ENCODE peak calls at places on chromosome 5, in seven cellular contexts. A is psoas muscle, V is cardiac muscle cell, T is transverse colon, Y is fibroblast of mammary gland, C is stomach, K is HL-60. P is an unnamed sample.

GRCh38 chr5:136062563-136063274 is 33.9 kb downstream of the TGFBI start:
- DNase-seq in A (no peak), V (peak), T (no peak), Y (peak), C (no peak), K (peak), P (peak)

GRCh38 chr5:90558344-90559192 is at the start of gene ADGRV1:
- DNase-seq in A (peak), V (peak), T (peak), Y (peak), C (peak), K (no peak), P (peak)

GRCh38 chr5:2158767-2159166 is 276.0 kb upstream of the IRX4 start:
- DNase-seq in A (no peak), V (no peak), T (no peak), Y (no peak), C (no peak), K (no peak), P (no peak)

GRCh38 chr5:17679597-17680187 is 45.4 kb downstream of the TAF11L14 start:
- DNase-seq in A (no peak), V (no peak), T (no peak), Y (peak), C (no peak), K (no peak), P (peak)

GRCh38 chr5:17118631-17119030 is 98.8 kb upstream of the BASP1 start:
- DNase-seq in A (peak), V (peak), T (peak), Y (peak), C (peak), K (peak), P (peak)

GRCh38 chr5:42701660-42702059 is 55.0 kb upstream of the CCDC152 start:
- DNase-seq in A (no peak), V (no peak), T (no peak), Y (no peak), C (no peak), K (no peak), P (no peak)

GRCh38 chr5:107808671-107809137 is 138.0 kb upstream of the EFNA5 start:
- DNase-seq in A (no peak), V (no peak), T (no peak), Y (no peak), C (no peak), K (no peak), P (no peak)

GRCh38 chr5:77355074-77355473 is 137.0 kb downstream of the WDR41 start:
- DNase-seq in A (no peak), V (no peak), T (no peak), Y (no peak), C (no peak), K (no peak), P (no peak)

GRCh38 chr5:93894471-93895354 is 153.3 kb upstream of the POU5F2 start:
- DNase-seq in A (no peak), V (peak), T (no peak), Y (peak), C (no peak), K (no peak), P (peak)

GRCh38 chr5:142013734-142014495 is 1.1 kb upstream of the GNPDA1 start:
- DNase-seq in A (peak), V (peak), T (peak), Y (peak), C (no peak), K (no peak), P (peak)
- H3K4me3 ChIP-seq in A (peak), V (no peak), T (no peak), Y (no peak), C (peak), K (no peak), P (no peak)

DNA sequence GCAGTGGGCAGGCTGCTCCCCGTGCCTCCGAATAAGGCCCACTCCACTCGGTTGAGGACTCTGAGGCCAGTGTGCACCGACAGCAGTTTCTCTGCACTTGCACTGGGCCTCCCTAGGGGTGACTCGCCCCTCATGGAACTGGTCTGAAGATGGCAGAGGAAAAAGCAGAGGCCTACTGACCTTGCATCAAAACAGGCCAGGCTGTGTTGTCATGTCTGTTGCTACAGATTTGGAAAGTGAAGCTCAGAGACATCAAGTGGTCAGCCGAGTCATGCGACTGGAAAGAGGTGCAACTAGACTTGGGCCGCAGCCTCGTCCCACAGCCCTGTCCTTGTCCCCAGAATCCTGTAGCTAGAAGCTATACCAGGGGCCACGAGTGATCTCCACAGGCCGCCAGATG is 78.3 kb downstream of the DCP2 start:
- DNase-seq in A (no peak), V (no peak), T (no peak), Y (no peak), C (no peak), K (no peak), P (no peak)
- TF ChIP-seq CTCF in A (no peak), V (no peak), T (no peak), Y (no peak), C (no peak), K (no peak), P (no peak)

GRCh38 chr5:124652892-124653441 is 93.5 kb downstream of the ZNF608 start:
- DNase-seq in A (no peak), V (no peak), T (no peak), Y (no peak), C (no peak), K (no peak), P (no peak)
- H3K4me3 ChIP-seq in A (no peak), V (no peak), T (no peak), Y (no peak), C (no peak), K (no peak), P (no peak)

GRCh38 chr5:7814816-7815215 is 36.1 kb downstream of the CFAP90 start:
- DNase-seq in A (no peak), V (no peak), T (no peak), Y (no peak), C (no peak), K (no peak), P (no peak)

GRCh38 chr5:7815757-7816534 is 35.0 kb downstream of the CFAP90 start:
- DNase-seq in A (peak), V (peak), T (peak), Y (peak), C (peak), K (peak), P (peak)

GRCh38 chr5:7813007-7813406 is 37.9 kb downstream of the CFAP90 start:
- DNase-seq in A (no peak), V (no peak), T (no peak), Y (no peak), C (no peak), K (no peak), P (no peak)

GRCh38 chr5:7813576-7813975 is 37.4 kb downstream of the CFAP90 start:
- DNase-seq in A (no peak), V (no peak), T (no peak), Y (no peak), C (no peak), K (no peak), P (no peak)

DNA sequence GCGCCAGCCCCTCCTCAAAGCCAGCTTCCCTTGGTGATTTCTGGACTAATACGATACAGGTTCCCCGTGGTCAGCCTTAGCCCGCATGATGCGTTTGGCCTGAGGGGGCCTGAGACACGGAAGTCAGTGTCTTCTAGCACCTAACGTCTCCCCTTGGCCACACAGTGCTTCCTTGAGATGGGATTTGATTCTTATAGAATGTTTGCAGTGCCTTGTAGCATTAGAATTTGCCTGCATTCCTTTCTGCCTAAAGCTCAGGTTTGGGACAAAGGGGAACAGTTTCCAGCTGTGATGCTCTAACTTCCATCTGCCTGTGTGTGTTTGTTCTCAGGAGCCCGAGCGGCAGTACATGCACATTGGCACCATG is 34.4 kb downstream of the CFAP90 start:
- DNase-seq in A (no peak), V (no peak), T (no peak), Y (no peak), C (no peak), K (no peak), P (no peak)
- TF ChIP-seq CTCF in A (no peak), V (no peak), T (no peak), Y (no peak), C (no peak), K (no peak), P (no peak)

GRCh38 chr5:102815084-102815483 is 60.0 kb downstream of the PAM start:
- DNase-seq in A (no peak), V (no peak), T (no peak), Y (no peak), C (no peak), K (no peak), P (no peak)
- H3K4me3 ChIP-seq in A (no peak), V (no peak), T (no peak), Y (no peak), C (no peak), K (no peak), P (no peak)

GRCh38 chr5:10130881-10131280 is 118.8 kb downstream of the ATPSCKMT start:
- DNase-seq in A (no peak), V (no peak), T (no peak), Y (no peak), C (no peak), K (no peak), P (no peak)

GRCh38 chr5:10138385-10139057 is 111.2 kb downstream of the ATPSCKMT start:
- DNase-seq in A (no peak), V (peak), T (no peak), Y (no peak), C (no peak), K (no peak), P (no peak)

DNA sequence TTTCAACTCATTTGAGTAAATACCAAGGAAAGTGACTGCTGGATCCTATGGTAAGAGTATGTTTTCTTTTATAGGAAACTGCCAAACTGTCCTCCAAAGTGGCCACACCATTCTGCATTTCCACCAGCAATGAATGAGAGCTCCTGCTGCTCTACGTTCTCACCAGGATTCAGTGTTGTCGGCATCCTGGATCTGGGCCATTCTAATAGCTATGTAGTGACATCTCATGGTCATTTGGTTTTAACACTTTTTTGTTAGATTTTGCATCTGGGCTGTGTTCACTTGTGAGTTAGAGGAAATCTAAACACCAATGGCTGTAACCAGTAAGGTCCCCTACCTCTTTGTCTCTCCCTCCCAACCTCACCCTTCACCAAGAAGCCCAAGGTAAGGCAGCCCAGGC is 115.9 kb downstream of the ATPSCKMT start:
- DNase-seq in A (no peak), V (peak), T (no peak), Y (no peak), C (no peak), K (no peak), P (no peak)
- TF ChIP-seq CTCF in A (no peak), V (no peak), T (no peak), Y (no peak), C (no peak), K (no peak), P (no peak)

GRCh38 chr5:33807771-33808170 is 84.0 kb downstream of the ADAMTS12 start:
- DNase-seq in A (no peak), V (peak), T (no peak), Y (no peak), C (no peak), K (no peak), P (no peak)

GRCh38 chr5:33806736-33807442 is 84.9 kb downstream of the ADAMTS12 start:
- DNase-seq in A (no peak), V (peak), T (no peak), Y (peak), C (no peak), K (no peak), P (peak)

GRCh38 chr5:33808699-33809098 is 83.1 kb downstream of the ADAMTS12 start:
- DNase-seq in A (no peak), V (peak), T (no peak), Y (no peak), C (no peak), K (no peak), P (peak)

DNA sequence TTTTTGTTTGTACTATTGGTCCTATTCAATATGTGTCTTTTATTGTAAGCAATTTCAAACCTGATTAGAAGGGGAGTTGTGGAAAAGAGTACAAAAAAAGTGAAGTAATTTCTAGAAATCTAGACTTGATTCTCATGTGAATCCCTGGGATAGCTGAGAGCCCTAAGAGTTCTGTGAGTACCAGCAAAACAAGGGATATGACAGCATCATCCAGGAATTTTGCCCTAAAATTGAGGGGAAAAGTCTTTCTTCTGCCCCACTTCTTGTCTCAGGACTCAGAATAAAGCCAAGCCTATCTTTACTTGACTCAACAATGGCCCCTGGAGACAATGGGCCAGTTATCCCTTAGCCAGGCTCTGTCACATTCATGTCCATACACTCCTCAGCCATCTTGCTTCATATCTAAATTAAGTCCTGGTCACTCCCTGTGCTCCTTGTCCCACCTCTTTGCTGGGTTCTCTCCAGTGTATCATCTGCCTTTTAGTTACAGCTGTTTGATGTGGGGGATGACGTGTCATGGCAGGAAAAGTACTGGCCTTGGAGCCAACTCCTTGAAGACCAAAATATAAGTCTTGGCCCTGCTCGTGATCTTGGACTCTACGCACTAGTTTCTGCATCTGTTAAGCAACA is 81.2 kb downstream of the ADAMTS12 start:
- DNase-seq in A (peak), V (peak), T (peak), Y (peak), C (no peak), K (no peak), P (peak)
- H3K4me3 ChIP-seq in A (no peak), V (no peak), T (no peak), Y (no peak), C (no peak), K (no peak), P (no peak)